ENCODE peak calls at places on chromosomes 4 and X, in four cellular contexts. X is tibial nerve, Z is GM19239, Q is NCI-H510A. R is an unnamed sample.

GRCh38 chr4:126697748-126698147 is 935.0 kb upstream of the INTU start:
- DNase-seq in X (no peak), Z (no peak), Q (no peak), R (no peak)

GRCh38 chrX:475926-476723 is 89.4 kb upstream of the PPP2R3B start:
- DNase-seq in X (no peak), Z (no peak), Q (no peak), R (no peak)

GRCh38 chr4:102518703-102519131 is 17.6 kb downstream of the NFKB1 start:
- DNase-seq in X (no peak), Z (no peak), Q (no peak), R (no peak)

GRCh38 chr4:36292551-36293188 is 11.3 kb downstream of the DTHD1 start:
- DNase-seq in X (no peak), Z (no peak), Q (no peak), R (no peak)

GRCh38 chr4:13642163-13642562 is 14.6 kb upstream of the BOD1L1 start:
- DNase-seq in X (no peak), Z (no peak), Q (no peak), R (no peak)

GRCh38 chrX:48573690-48574269 is 504 bp upstream of the RBM3 start:
- DNase-seq in X (peak), Z (no peak), Q (no peak), R (no peak)

GRCh38 chr4:166134285-166134684 is 261.2 kb downstream of the TLL1 start:
- DNase-seq in X (no peak), Z (no peak), Q (no peak), R (no peak)

GRCh38 chrX:20189171-20189570 is 47.5 kb upstream of the EIF1AX start:
- DNase-seq in X (no peak), Z (no peak), Q (no peak), R (no peak)

GRCh38 chr4:17562157-17562556 is 14.8 kb upstream of the LAP3 start:
- DNase-seq in X (no peak), Z (no peak), Q (no peak), R (no peak)

GRCh38 chrX:39626749-39627148 is 471.0 kb downstream of the BCOR start:
- DNase-seq in X (no peak), Z (no peak), Q (no peak), R (no peak)

GRCh38 chrX:2514131-2514530 is 13.4 kb upstream of the DHRSX start:
- DNase-seq in X (no peak), Z (no peak), Q (no peak), R (no peak)

GRCh38 chr4:180542445-180543100 is 1700.6 kb upstream of the TENM3 start:
- DNase-seq in X (no peak), Z (no peak), Q (no peak), R (no peak)

GRCh38 chr4:102168580-102168979 is 176.7 kb downstream of the SLC39A8 start:
- DNase-seq in X (no peak), Z (no peak), Q (no peak), R (no peak)

GRCh38 chr4:20456416-20456815 is 204.7 kb downstream of the SLIT2 start:
- DNase-seq in X (no peak), Z (no peak), Q (no peak), R (no peak)

GRCh38 chr4:8273450-8273849 is 3.9 kb downstream of the HTRA3 start:
- DNase-seq in X (no peak), Z (no peak), Q (no peak), R (no peak)

GRCh38 chr4:8907596-8908205 is 36.1 kb upstream of the HMX1 start:
- DNase-seq in X (no peak), Z (no peak), Q (no peak), R (no peak)

GRCh38 chr4:58767598-58767997 is 1657.4 kb upstream of the IGFBP7 start:
- DNase-seq in X (no peak), Z (no peak), Q (no peak), R (no peak)

GRCh38 chrX:103904301-103904700 is 58.1 kb upstream of the TMSB15B start:
- DNase-seq in X (no peak), Z (no peak), Q (no peak), R (no peak)

GRCh38 chr4:184649971-184650855 is 675 bp downstream of the PRIMPOL start:
- DNase-seq in X (peak), Z (no peak), Q (no peak), R (no peak)

GRCh38 chr4:118154643-118155042 is 120.4 kb downstream of the NDST3 start:
- DNase-seq in X (no peak), Z (no peak), Q (no peak), R (no peak)

GRCh38 chr4:111404673-111405072 is 740.6 kb upstream of the FAM241A start:
- DNase-seq in X (no peak), Z (no peak), Q (no peak), R (no peak)

GRCh38 chr4:159248383-159249178 is 145.7 kb downstream of the RAPGEF2 start:
- DNase-seq in X (no peak), Z (no peak), Q (no peak), R (no peak)

GRCh38 chr4:71772592-71772991 is 11.3 kb downstream of the GC start:
- DNase-seq in X (no peak), Z (no peak), Q (no peak), R (no peak)

GRCh38 chrX:112147206-112147605 is 64.6 kb upstream of the TRPC5 start:
- DNase-seq in X (no peak), Z (no peak), Q (no peak), R (no peak)